ENCODE peak calls at places on chromosomes 11 and 22, in six cellular contexts. One of them, this sample, is unnamed. For H3K4me1, the result is how much of the 10 kb centered on the place peaks cover.

GRCh38 chr22:40758390-40758789 is 60.8 kb downstream of the SLC25A17 start:
- DNase-seq in adrenal gland: no peak
- DNase-seq in stomach: no peak
- DNase-seq in HCT116: no peak
- DNase-seq in right lobe of liver: no peak
- DNase-seq in IMR-90: no peak
- DNase-seq in this sample: no peak

GRCh38 chr22:19367763-19368367 is 63.7 kb downstream of the HIRA start:
- DNase-seq in adrenal gland: no peak
- DNase-seq in stomach: no peak
- DNase-seq in HCT116: no peak
- DNase-seq in right lobe of liver: no peak
- DNase-seq in IMR-90: no peak
- DNase-seq in this sample: no peak

GRCh38 chr11:74683279-74683871 is 47.9 kb downstream of the CHRDL2 start:
- DNase-seq in adrenal gland: peak
- DNase-seq in stomach: peak
- DNase-seq in HCT116: no peak
- DNase-seq in right lobe of liver: no peak
- DNase-seq in IMR-90: no peak
- DNase-seq in this sample: no peak

GRCh38 chr11:33944345-33944692 is 52.4 kb upstream of the LMO2 start:
- DNase-seq in adrenal gland: no peak
- DNase-seq in stomach: no peak
- DNase-seq in HCT116: no peak
- DNase-seq in right lobe of liver: no peak
- DNase-seq in IMR-90: no peak
- DNase-seq in this sample: no peak

GRCh38 chr22:46545041-46545796 is 7.8 kb upstream of the CELSR1 start:
- DNase-seq in adrenal gland: no peak
- DNase-seq in stomach: no peak
- DNase-seq in HCT116: no peak
- DNase-seq in right lobe of liver: no peak
- DNase-seq in IMR-90: peak
- DNase-seq in this sample: no peak

GRCh38 chr11:96246718-96247540 is 96.1 kb downstream of the MAML2 start:
- DNase-seq in adrenal gland: no peak
- DNase-seq in stomach: no peak
- DNase-seq in HCT116: peak
- DNase-seq in right lobe of liver: no peak
- DNase-seq in IMR-90: peak
- DNase-seq in this sample: no peak

GRCh38 chr11:108858624-108859023 is 193.8 kb downstream of the DDX10 start:
- DNase-seq in adrenal gland: no peak
- DNase-seq in stomach: no peak
- DNase-seq in HCT116: no peak
- DNase-seq in right lobe of liver: no peak
- DNase-seq in IMR-90: no peak
- DNase-seq in this sample: no peak

GRCh38 chr22:48837341-48837935 is 990.2 kb downstream of the BRD1 start:
- DNase-seq in adrenal gland: no peak
- DNase-seq in stomach: no peak
- DNase-seq in HCT116: no peak
- DNase-seq in right lobe of liver: peak
- DNase-seq in IMR-90: no peak
- DNase-seq in this sample: no peak

GRCh38 chr22:44884968-44885805 is 124.6 kb downstream of the PHF21B start:
- DNase-seq in adrenal gland: peak
- DNase-seq in stomach: no peak
- DNase-seq in HCT116: no peak
- DNase-seq in right lobe of liver: peak
- DNase-seq in IMR-90: no peak
- DNase-seq in this sample: no peak

GRCh38 chr11:69166186-69167115 is 10.7 kb downstream of the SMIM38 start:
- DNase-seq in adrenal gland: peak
- DNase-seq in stomach: no peak
- DNase-seq in HCT116: peak
- DNase-seq in right lobe of liver: no peak
- DNase-seq in IMR-90: peak
- DNase-seq in this sample: peak

GRCh38 chr11:129380413-129380812 is 4.8 kb downstream of the BARX2 start:
- DNase-seq in adrenal gland: no peak
- DNase-seq in stomach: no peak
- DNase-seq in HCT116: no peak
- DNase-seq in right lobe of liver: no peak
- DNase-seq in IMR-90: no peak
- DNase-seq in this sample: no peak

GRCh38 chr11:95593101-95593500 is 196.5 kb downstream of the FAM76B start:
- DNase-seq in adrenal gland: no peak
- DNase-seq in stomach: no peak
- DNase-seq in HCT116: no peak
- DNase-seq in right lobe of liver: peak
- DNase-seq in IMR-90: peak
- DNase-seq in this sample: no peak

GRCh38 chr11:117851091-117851490 is 25.4 kb downstream of the FXYD6 start:
- DNase-seq in adrenal gland: no peak
- DNase-seq in stomach: no peak
- DNase-seq in HCT116: no peak
- DNase-seq in right lobe of liver: no peak
- DNase-seq in IMR-90: peak
- DNase-seq in this sample: no peak

GRCh38 chr11:83684071-83684470 is 397.9 kb upstream of the CCDC90B start:
- DNase-seq in adrenal gland: no peak
- DNase-seq in stomach: no peak
- DNase-seq in HCT116: no peak
- DNase-seq in right lobe of liver: no peak
- DNase-seq in IMR-90: no peak
- DNase-seq in this sample: no peak
- H3K4me3 ChIP-seq in adrenal gland: no peak
- H3K4me3 ChIP-seq in stomach: no peak
- H3K4me3 ChIP-seq in HCT116: no peak
- H3K4me3 ChIP-seq in right lobe of liver: no peak
- H3K4me3 ChIP-seq in IMR-90: no peak
- H3K4me3 ChIP-seq in this sample: no peak

GRCh38 chr22:31093956-31094622 is 13.0 kb downstream of the SMTN start:
- DNase-seq in adrenal gland: no peak
- DNase-seq in stomach: peak
- DNase-seq in HCT116: no peak
- DNase-seq in right lobe of liver: no peak
- DNase-seq in IMR-90: no peak
- DNase-seq in this sample: no peak

GRCh38 chr22:31097941-31098632 is 9.3 kb downstream of the SELENOM start:
- DNase-seq in adrenal gland: no peak
- DNase-seq in stomach: no peak
- DNase-seq in HCT116: no peak
- DNase-seq in right lobe of liver: no peak
- DNase-seq in IMR-90: no peak
- DNase-seq in this sample: no peak

GRCh38 chr22:31096637-31097274 is 10.6 kb downstream of the SELENOM start:
- DNase-seq in adrenal gland: no peak
- DNase-seq in stomach: no peak
- DNase-seq in HCT116: no peak
- DNase-seq in right lobe of liver: no peak
- DNase-seq in IMR-90: no peak
- DNase-seq in this sample: no peak

GRCh38 chr22:31094741-31095140 is 12.6 kb downstream of the SELENOM start:
- DNase-seq in adrenal gland: no peak
- DNase-seq in stomach: no peak
- DNase-seq in HCT116: no peak
- DNase-seq in right lobe of liver: no peak
- DNase-seq in IMR-90: no peak
- DNase-seq in this sample: no peak

DNA sequence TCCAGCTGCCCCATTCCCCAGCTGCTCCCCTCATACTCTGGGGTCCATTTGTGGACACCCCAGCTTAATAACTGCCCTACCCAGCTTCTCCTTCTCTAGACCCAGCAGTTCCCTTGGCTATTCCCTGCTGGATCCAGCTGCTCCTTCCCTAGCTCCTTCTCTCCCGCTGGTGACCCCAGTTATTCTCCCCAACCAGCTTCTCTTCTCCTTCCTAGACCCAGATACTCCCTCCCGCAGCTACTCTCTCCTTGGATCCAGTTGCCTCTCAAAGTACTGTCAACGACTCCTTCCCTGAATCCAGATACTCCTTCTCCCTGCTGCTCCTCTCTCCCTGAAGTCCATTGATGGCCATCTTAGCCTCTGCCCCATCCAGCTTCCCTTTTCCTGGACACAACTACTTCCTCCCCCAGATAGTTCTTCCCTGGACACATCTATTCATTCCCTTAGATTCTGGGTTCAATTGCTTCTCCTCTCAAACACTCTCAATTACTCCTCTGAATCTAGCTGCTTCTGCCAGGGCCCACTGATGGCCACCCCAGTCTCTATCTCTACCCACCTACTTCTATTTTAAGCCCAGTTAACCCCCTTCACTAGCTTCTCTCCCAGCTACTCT is 11.6 kb downstream of the SELENOM start:
- DNase-seq in adrenal gland: no peak
- DNase-seq in stomach: no peak
- DNase-seq in HCT116: no peak
- DNase-seq in right lobe of liver: no peak
- DNase-seq in IMR-90: no peak
- DNase-seq in this sample: no peak
- TF ChIP-seq POLR2A in adrenal gland: no peak
- TF ChIP-seq POLR2A in stomach: no peak
- TF ChIP-seq POLR2A in HCT116: no peak
- TF ChIP-seq POLR2A in right lobe of liver: no peak
- TF ChIP-seq POLR2A in IMR-90: no peak
- TF ChIP-seq POLR2A in this sample: no peak

GRCh38 chr11:61061081-61061826 is 41.0 kb upstream of the CD5 start:
- DNase-seq in adrenal gland: no peak
- DNase-seq in stomach: no peak
- DNase-seq in HCT116: peak
- DNase-seq in right lobe of liver: no peak
- DNase-seq in IMR-90: no peak
- DNase-seq in this sample: no peak

GRCh38 chr11:61058583-61059259 is 43.6 kb upstream of the CD5 start:
- DNase-seq in adrenal gland: no peak
- DNase-seq in stomach: no peak
- DNase-seq in HCT116: no peak
- DNase-seq in right lobe of liver: no peak
- DNase-seq in IMR-90: no peak
- DNase-seq in this sample: no peak

GRCh38 chr11:61056981-61057380 is 45.3 kb upstream of the CD5 start:
- DNase-seq in adrenal gland: no peak
- DNase-seq in stomach: no peak
- DNase-seq in HCT116: no peak
- DNase-seq in right lobe of liver: no peak
- DNase-seq in IMR-90: no peak
- DNase-seq in this sample: no peak

GRCh38 chr11:61057615-61058014 is 44.7 kb upstream of the CD5 start:
- DNase-seq in adrenal gland: no peak
- DNase-seq in stomach: no peak
- DNase-seq in HCT116: no peak
- DNase-seq in right lobe of liver: no peak
- DNase-seq in IMR-90: no peak
- DNase-seq in this sample: no peak

DNA sequence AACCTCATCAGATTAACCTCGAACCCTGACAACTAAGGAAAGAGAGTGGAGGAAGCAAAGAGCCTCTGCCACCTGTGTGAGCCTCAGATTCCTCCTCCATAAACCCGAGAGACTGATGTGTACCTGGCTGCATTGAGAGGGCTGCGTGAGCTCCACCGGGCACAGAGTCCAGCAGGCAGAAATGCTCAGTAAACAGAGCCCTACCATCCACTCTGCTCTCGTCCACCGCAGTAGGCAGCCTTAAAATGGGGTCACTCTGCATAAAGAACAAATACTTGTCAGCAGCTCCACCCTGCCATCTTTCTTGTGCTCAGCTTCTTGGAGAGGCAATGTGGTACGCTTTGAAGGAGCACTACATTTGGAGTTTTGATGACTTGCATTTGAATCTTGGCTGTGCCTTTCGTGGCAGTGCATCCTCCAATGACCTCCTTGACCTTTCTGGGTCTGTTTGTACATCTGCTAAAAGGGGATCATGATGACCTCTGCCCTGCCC is 43.0 kb upstream of the CD5 start:
- DNase-seq in adrenal gland: no peak
- DNase-seq in stomach: no peak
- DNase-seq in HCT116: no peak
- DNase-seq in right lobe of liver: no peak
- DNase-seq in IMR-90: no peak
- DNase-seq in this sample: no peak
- H3K4me1 ChIP-seq in adrenal gland: under half
- H3K4me1 ChIP-seq in stomach: under half
- H3K4me1 ChIP-seq in HCT116: under half
- H3K4me1 ChIP-seq in right lobe of liver: under half
- H3K4me1 ChIP-seq in IMR-90: under half
- H3K4me1 ChIP-seq in this sample: under half

GRCh38 chr11:78949976-78950690 is 375.5 kb upstream of the NARS2 start:
- DNase-seq in adrenal gland: no peak
- DNase-seq in stomach: no peak
- DNase-seq in HCT116: no peak
- DNase-seq in right lobe of liver: no peak
- DNase-seq in IMR-90: no peak
- DNase-seq in this sample: no peak
- H3K4me3 ChIP-seq in adrenal gland: no peak
- H3K4me3 ChIP-seq in stomach: no peak
- H3K4me3 ChIP-seq in HCT116: no peak
- H3K4me3 ChIP-seq in right lobe of liver: no peak
- H3K4me3 ChIP-seq in IMR-90: no peak
- H3K4me3 ChIP-seq in this sample: no peak

GRCh38 chr22:21567456-21568206 is at the start of gene UBE2L3:
- DNase-seq in adrenal gland: peak
- DNase-seq in stomach: peak
- DNase-seq in HCT116: peak
- DNase-seq in right lobe of liver: peak
- DNase-seq in IMR-90: peak
- DNase-seq in this sample: peak
- TF ChIP-seq POLR2A in adrenal gland: no peak
- TF ChIP-seq POLR2A in stomach: no peak
- TF ChIP-seq POLR2A in HCT116: peak
- TF ChIP-seq POLR2A in right lobe of liver: peak
- TF ChIP-seq POLR2A in IMR-90: peak
- TF ChIP-seq POLR2A in this sample: peak

DNA sequence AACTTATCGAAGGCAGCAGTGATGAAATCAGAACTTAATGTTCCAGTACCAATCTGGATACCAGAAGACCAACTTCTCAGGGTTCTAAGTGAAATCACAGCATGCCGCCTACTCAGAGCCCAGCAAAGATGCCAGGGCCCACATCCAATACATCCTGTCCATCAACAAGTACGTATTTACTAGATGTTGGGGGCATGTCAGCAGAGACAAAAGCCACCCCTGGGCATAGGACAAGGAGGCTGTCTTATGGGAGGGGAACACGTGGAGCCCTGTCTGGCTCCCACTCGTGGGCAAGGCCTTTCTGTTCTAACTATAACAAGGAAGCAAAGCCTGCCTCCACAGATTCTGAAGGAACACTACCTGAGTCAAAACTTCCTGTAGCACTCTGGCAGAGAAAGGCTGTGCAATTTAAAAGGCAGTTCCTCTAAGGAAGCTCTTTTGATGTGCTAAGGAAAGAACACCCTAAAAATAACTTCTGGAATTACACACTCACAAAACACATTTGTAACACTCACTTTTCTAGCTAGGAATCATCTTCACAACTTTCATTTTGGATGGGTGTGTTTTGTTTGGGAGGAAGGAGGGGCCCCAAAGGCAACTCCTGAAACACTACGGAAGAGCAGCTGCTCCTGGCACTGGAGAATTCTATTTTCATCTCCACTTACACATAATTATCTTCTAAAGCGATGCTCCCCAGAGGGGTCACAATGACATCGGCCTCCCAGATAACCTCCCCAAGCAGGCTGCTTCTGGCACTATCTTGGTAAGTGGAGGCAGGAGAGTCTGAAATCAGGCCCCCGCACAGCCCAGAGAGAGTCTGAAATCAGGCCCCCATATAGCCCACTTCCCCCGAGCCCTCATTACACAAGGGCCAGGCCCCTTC is 14.2 kb downstream of the SMCO4 start:
- DNase-seq in adrenal gland: no peak
- DNase-seq in stomach: no peak
- DNase-seq in HCT116: no peak
- DNase-seq in right lobe of liver: no peak
- DNase-seq in IMR-90: no peak
- DNase-seq in this sample: no peak
- H3K4me1 ChIP-seq in adrenal gland: half or more
- H3K4me1 ChIP-seq in stomach: half or more
- H3K4me1 ChIP-seq in HCT116: under half
- H3K4me1 ChIP-seq in right lobe of liver: under half
- H3K4me1 ChIP-seq in IMR-90: under half
- H3K4me1 ChIP-seq in this sample: under half